ENCODE peak calls at places on chromosome 19, in seven cellular contexts. V is PC-3, R is cardiac muscle cell, Q is body of pancreas, C is endothelial cell of umbilical vein, I is WTC11, X is lower lobe of right lung. M is an unnamed sample.

GRCh38 chr19:29365836-29366417 is 153.0 kb upstream of the UQCRFS1 start:
- DNase-seq in V (no peak), C (no peak), Q (no peak), X (no peak), R (no peak), I (no peak), M (no peak)

GRCh38 chr19:35783469-35784400 is 8.4 kb downstream of the ARHGAP33 start:
- DNase-seq in R (no peak), C (no peak), V (no peak), Q (no peak), X (no peak), I (peak; percentile 64), M (no peak)

GRCh38 chr19:53538378-53539109 is 599 bp downstream of the ZNF331 start:
- DNase-seq in R (no peak), V (peak; percentile 8), I (no peak), C (no peak), Q (peak; percentile 13), X (no peak), M (no peak)

GRCh38 chr19:57269515-57270250 is 10.6 kb upstream of the ZNF460 start:
- DNase-seq in C (peak; percentile 34), V (peak; percentile 95), I (no peak), Q (no peak), R (peak; percentile 76), X (no peak), M (peak; percentile 31)

GRCh38 chr19:18733196-18733647 is 49.7 kb downstream of the CRTC1 start:
- DNase-seq in V (no peak), I (no peak), X (no peak), R (peak; percentile 91), C (no peak), Q (peak; percentile 40), M (no peak)

GRCh38 chr19:21856751-21857150 is 20.8 kb upstream of the ZNF43 start:
- DNase-seq in I (no peak), X (no peak), C (no peak), V (no peak), Q (no peak), R (no peak), M (no peak)

GRCh38 chr19:15154002-15154612 is 46.7 kb downstream of the NOTCH3 start:
- DNase-seq in C (peak; percentile 52), R (peak; percentile 62), V (peak; percentile 74), Q (no peak), X (no peak), I (peak; percentile 82), M (no peak)

GRCh38 chr19:11673608-11674041 is 65.1 kb downstream of the ZNF823 start:
- DNase-seq in V (peak; percentile 52), I (peak; percentile 84), X (peak; percentile 72), C (peak; percentile 81), Q (peak; percentile 80), R (peak; percentile 83), M (peak; percentile 57)

GRCh38 chr19:21117041-21117907 is 24.6 kb upstream of the ZNF431 start:
- DNase-seq in R (no peak), C (no peak), Q (no peak), I (no peak), V (no peak), X (no peak), M (no peak)

GRCh38 chr19:18683955-18684641 is 618 bp downstream of the CRTC1 start:
- DNase-seq in V (no peak), R (no peak), C (no peak), I (no peak), X (no peak), Q (no peak), M (no peak)

DNA sequence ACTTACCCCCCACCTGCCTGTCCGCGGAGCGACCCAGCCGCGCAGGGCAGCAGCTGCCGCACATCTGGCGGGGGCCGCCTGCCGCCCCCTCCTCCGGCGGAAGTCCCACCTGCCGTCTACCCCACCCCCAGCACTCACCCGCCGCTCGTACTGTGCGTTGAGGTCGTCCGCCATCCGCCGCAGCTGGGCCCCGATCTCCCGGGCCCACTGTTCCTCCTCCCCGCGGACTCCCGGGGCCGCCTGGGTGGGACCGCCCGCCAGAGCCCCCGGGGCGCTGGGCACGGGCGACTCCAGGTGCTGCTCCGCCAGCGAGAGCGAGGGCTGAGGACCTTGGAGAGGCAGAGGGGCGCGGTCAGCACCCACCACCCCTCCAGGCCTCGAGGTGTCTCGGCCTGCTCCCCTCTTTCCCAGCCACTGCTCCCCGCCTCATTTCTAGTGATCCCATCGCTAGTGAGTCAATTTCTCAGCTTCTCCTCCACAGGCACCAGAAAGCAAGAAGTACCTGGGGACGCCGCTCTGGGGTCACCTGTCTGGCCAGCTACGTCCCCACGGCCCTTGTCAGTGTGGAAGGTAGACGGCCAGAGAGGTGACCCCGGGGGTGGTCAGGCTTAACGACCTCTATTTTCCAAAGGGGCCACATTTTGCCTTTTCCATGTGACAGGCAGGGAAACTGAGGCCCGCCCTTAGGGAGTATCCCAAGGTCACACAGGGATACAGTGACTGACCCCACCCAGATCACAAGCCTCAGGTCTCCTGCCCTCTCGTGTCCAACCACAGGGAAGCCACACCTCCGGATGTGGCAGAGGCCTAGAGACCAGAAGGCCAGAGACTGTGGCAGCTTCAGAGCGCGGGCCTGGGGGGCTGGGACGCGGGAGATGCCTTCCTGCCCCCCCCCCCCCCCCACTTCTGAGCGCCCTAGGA is 4.3 kb downstream of the BBC3 start:
- DNase-seq in C (peak; percentile 54), I (no peak), R (peak; percentile 80), X (peak; percentile 93), V (peak; percentile 28), Q (peak; percentile 75), M (peak; percentile 82)
- TF ChIP-seq CTCF in C (no peak), I (no peak), R (no peak), X (peak; percentile 29), V (no peak), Q (no peak), M (no peak)

DNA sequence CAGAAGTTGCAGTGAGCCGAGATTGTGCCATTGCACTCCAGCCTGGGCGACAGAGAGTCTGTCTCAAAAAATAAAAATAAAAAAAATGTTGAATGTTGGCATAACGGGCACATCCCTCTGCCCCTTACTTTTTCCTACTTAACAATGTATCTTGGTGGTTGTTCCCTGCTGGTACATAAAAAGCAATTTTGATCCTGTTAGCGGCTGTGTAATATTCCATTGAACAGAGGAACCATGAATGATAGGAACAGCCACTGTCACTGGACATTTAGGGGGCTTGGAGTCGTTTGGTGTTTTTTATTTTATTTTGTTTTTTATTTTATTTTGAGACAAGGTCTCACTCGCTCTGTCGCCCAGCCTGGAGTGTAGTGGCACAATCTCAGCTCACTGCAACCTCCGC is 10.4 kb upstream of the NCCRP1 start:
- DNase-seq in X (no peak), I (no peak), V (no peak), R (no peak), Q (no peak), C (no peak), M (no peak)
- TF ChIP-seq CTCF in X (no peak), I (no peak), V (no peak), R (no peak), Q (no peak), C (no peak), M (no peak)

DNA sequence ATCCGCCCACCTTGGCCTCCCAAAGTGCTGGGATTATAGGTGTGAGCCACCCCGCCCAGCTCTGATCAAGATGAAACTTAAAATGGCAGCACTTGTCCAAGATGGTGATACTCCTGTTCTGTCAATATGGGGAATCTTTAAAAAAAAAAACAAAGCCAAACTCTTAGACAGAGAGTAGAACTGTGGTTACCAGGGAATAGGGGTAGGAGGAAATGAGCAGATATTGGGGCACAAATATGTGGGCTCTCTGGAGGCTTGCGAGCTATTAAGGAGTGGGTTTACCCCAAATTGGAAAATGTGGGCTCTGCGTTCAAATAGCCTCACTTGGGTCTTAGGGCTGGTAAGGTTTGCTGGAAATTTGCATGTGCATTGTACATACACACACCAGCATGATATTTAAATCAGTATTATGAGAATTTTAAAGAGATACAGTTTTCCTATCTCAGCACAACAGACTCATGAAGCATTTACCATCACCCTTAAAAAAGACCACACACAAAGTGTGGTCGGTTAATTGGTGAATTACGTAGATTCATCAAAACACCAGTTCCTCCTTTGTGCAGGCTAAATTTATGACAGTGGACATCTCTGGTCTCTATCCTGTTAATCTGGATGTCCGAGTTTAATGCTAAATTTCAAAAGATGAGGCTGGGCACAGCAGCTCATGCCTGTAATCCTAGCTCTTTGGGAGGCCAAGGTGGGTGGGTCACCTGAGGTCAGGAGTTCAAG is 11.3 kb downstream of the CD70 start:
- DNase-seq in Q (no peak), R (no peak), C (no peak), X (no peak), V (no peak), I (no peak), M (no peak)
- TF ChIP-seq CTCF in Q (no peak), R (no peak), C (no peak), X (no peak), V (no peak), I (no peak), M (no peak)

GRCh38 chr19:55483681-55484361 is 1.2 kb upstream of the NAT14 start:
- DNase-seq in R (no peak), Q (no peak), X (no peak), C (no peak), V (no peak), I (no peak), M (no peak)

GRCh38 chr19:55486043-55486970 is 1.3 kb downstream of the NAT14 start:
- DNase-seq in R (no peak), X (no peak), Q (no peak), V (no peak), C (peak; percentile 29), I (no peak), M (no peak)

GRCh38 chr19:55486971-55487883 is 1.0 kb upstream of the SSC5D start:
- DNase-seq in V (peak; percentile 81), I (no peak), Q (no peak), R (peak; percentile 96), X (no peak), C (peak; percentile 83), M (no peak)

GRCh38 chr19:55484571-55485438 is at the start of gene NAT14:
- DNase-seq in V (peak; percentile 57), I (peak; percentile 89), C (peak; percentile 61), R (peak; percentile 71), X (no peak), Q (peak; percentile 61), M (peak; percentile 97)

GRCh38 chr19:55485439-55486011 is 537 bp downstream of the NAT14 start:
- DNase-seq in X (no peak), Q (no peak), V (no peak), R (no peak), I (no peak), C (no peak), M (no peak)
- TF ChIP-seq CTCF in X (no peak), Q (no peak), V (no peak), R (no peak), I (no peak), C (no peak), M (no peak)

GRCh38 chr19:48933382-48933932 is at the start of gene DHDH:
- DNase-seq in I (peak; percentile 98), Q (peak; percentile 88), X (peak; percentile 94), C (peak; percentile 66), R (peak; percentile 60), V (peak; percentile 93), M (peak; percentile 81)
- TF ChIP-seq CTCF in I (no peak), Q (no peak), X (peak; percentile 6), C (no peak), R (no peak), V (no peak), M (no peak)